ENCODE peak calls at places on chromosomes 5 and 9, in four cellular contexts. T is hepatocyte, G is cardiac fibroblast, D is GM23248. Y is an unnamed sample.
A peak's percentile ranks its signal among the peaks of the same experiment; 100 is the strongest.

GRCh38 chr5:14467886-14468285 is 113.7 kb upstream of the OTULINL start:
- DNase-seq in D (no peak), G (no peak), T (no peak), Y (peak; percentile 79)

GRCh38 chr5:761854-762685 is 22.5 kb downstream of the ZDHHC11B start:
- DNase-seq in D (no peak), T (peak; percentile 13), G (no peak), Y (no peak)

GRCh38 chr9:109907400-109907799 is 127.4 kb downstream of the PALM2AKAP2 start:
- DNase-seq in G (peak; percentile 82), T (no peak), D (no peak), Y (no peak)

GRCh38 chr5:169956756-169957155 is 23.5 kb downstream of the INSYN2B start:
- DNase-seq in G (peak; percentile 59), T (no peak), D (peak; percentile 63), Y (no peak)

GRCh38 chr5:38548064-38548759 is 8.2 kb downstream of the LIFR start:
- DNase-seq in G (no peak), D (peak; percentile 15), T (no peak), Y (no peak)

GRCh38 chr5:20286512-20286911 is 298.5 kb upstream of the CDH18 start:
- DNase-seq in T (no peak), G (peak; percentile 82), D (peak; percentile 55), Y (peak; percentile 62)

GRCh38 chr9:69339620-69340019 is 14.6 kb downstream of the ENTREP1 start:
- DNase-seq in D (no peak), T (no peak), G (no peak), Y (no peak)

GRCh38 chr5:54243483-54244080 is 66.8 kb downstream of the ARL15 start:
- DNase-seq in T (peak; percentile 48), D (peak; percentile 66), G (peak; percentile 69), Y (peak; percentile 41)

GRCh38 chr9:22040760-22041159 is 31.7 kb upstream of the CDKN2B start:
- DNase-seq in T (no peak), D (peak; percentile 90), G (peak; percentile 81), Y (peak; percentile 77)

GRCh38 chr5:54049963-54050362 is 260.4 kb downstream of the ARL15 start:
- DNase-seq in D (peak; percentile 54), T (no peak), G (peak; percentile 52), Y (no peak)

GRCh38 chr9:112793213-112793810 is 42.8 kb downstream of the SNX30 start:
- DNase-seq in D (peak; percentile 80), T (peak; percentile 54), G (peak; percentile 69), Y (peak; percentile 47)

GRCh38 chr5:78638423-78638822 is 10.1 kb downstream of the LHFPL2 start:
- DNase-seq in D (peak; percentile 99), T (peak; percentile 86), G (peak; percentile 98), Y (peak; percentile 88)

GRCh38 chr5:72015103-72015548 is 92.1 kb upstream of the MAP1B start:
- DNase-seq in D (peak; percentile 44), G (peak; percentile 89), T (peak; percentile 58), Y (peak; percentile 85)

GRCh38 chr5:32725994-32726659 is 15.0 kb downstream of the NPR3 start:
- DNase-seq in D (no peak), T (no peak), G (no peak), Y (no peak)
- H3K4me3 ChIP-seq in D (no peak overlapping the region), T (no peak overlapping the region), G (no peak overlapping the region), Y (no peak overlapping the region)

GRCh38 chr5:179006564-179006963 is 11.4 kb upstream of the GRM6 start:
- DNase-seq in D (no peak), G (no peak), T (no peak), Y (no peak)
- H3K4me3 ChIP-seq in D (no peak overlapping the region), G (no peak overlapping the region), T (no peak overlapping the region), Y (no peak overlapping the region)

GRCh38 chr9:129697956-129698757 is 32.7 kb downstream of the PRRX2 start:
- DNase-seq in T (no peak), G (no peak), D (peak; percentile 95), Y (no peak)
- H3K4me3 ChIP-seq in T (no peak overlapping the region), G (peak overlapping the region; percentile 43), D (peak overlapping the region; percentile 65), Y (peak overlapping the region; percentile 34)

GRCh38 chr9:123997665-123998277 is 13.8 kb upstream of the LHX2 start:
- DNase-seq in D (no peak), T (no peak), G (no peak), Y (no peak)
- H3K4me3 ChIP-seq in D (no peak overlapping the region), T (no peak overlapping the region), G (no peak overlapping the region), Y (no peak overlapping the region)

DNA sequence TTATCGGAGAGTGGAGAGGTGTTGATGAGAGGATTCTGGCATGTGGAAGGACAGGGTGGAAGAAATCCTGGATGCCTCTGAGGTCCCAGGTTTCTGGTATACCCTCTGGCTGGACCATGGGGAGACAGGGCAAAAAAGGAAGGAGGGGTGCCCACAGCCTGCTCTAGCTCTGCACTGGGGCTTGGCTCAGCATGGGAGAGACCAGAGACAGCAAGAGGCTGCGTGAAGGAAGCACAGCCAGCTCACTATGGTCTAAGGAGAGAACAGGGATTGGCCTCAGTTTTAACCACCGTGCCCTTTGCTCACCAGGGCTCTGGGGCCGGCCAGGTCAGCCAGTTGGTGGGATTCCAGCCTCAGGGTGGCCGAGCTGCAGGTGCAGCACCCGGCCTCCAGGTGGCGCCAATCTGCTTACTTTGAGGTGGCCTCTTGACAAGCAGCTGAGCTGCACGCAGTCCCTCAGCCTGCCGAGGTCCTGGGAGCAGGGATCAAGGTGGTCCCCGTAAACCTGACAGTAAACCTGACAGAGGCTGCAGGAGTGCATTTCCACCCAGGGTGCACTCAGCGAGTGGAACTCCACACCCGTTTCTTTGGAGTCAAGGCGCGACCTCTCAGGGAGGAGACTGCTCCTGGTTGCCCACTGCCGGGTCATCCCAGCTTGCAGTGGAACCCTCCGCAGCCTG is 25.0 kb upstream of the SPTLC1 start:
- DNase-seq in T (peak; percentile 83), G (peak; percentile 80), D (peak; percentile 81), Y (peak; percentile 73)
- H3K4me3 ChIP-seq in T (no peak overlapping the region), G (peak overlapping the region; percentile 68), D (peak overlapping the region; percentile 71), Y (peak overlapping the region; percentile 52)

DNA sequence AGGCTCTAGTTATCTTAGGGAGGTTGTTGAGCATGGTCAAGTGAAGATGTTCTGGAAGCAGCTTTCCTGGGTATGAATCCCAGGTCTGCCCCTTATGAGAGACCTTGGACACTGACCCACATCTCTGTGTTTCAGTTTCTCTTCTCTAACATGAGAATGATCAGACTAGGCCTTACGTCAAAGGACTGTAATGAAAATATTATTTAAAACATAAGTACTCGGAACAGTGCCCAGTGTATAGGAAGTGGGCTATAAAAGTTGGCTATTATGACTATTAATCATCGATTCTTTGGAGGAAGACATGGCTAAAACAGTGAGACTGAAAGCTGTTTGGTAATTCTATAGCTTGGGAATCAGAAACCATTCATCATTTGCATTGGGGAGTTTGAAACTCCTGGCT is 65.3 kb upstream of the MYO10 start:
- DNase-seq in T (no peak), D (no peak), G (peak; percentile 65), Y (peak; percentile 82)
- H3K4me3 ChIP-seq in T (no peak overlapping the region), D (no peak overlapping the region), G (no peak overlapping the region), Y (no peak overlapping the region)

DNA sequence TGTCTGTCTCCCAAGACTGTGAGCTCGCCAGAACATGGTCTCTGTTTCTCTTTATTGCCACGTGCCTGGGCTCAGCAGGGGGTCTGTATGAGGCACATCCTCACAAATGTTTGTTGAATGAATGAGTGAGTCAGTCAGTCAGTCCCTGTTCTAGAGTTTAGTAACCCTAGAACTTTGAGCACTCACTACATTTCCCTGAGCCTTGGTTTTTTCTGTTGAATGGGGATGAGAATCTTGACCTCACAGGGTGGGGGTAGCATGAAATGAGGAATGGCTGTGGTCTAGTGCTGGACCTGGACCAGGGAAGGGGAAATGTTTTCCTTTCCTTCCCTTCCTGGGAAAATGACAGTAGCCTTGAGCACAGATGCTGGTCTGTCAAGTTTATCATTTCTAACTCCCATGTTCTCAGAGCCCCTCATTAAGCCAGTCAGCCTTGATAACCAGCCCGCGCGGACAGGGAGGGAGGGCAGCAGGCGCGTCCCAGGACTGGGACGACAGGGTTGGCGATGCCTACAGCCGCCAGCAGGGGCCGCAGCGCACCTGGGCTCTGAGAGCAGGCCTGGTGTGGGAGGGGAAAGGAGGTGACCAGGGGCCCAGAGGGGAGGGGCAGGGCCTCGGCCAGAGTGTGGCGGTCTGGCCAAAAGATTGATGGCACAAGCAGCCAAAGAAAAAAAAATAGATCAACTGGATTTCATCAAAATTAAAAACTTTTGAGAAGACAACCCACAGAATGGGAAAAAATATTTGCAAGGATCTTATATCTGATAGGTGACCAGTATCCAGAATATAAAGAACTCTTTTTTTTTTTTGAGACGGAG is 24.1 kb upstream of the WNK2 start:
- DNase-seq in G (peak; percentile 76), D (peak; percentile 79), T (peak; percentile 91), Y (peak; percentile 82)
- H3K4me3 ChIP-seq in G (no peak overlapping the region), D (no peak overlapping the region), T (no peak overlapping the region), Y (no peak overlapping the region)

GRCh38 chr9:87824886-87825285 is 57.8 kb upstream of the SPATA31E1 start:
- DNase-seq in D (no peak), T (no peak), G (no peak), Y (no peak)
- H3K4me3 ChIP-seq in D (no peak overlapping the region), T (no peak overlapping the region), G (no peak overlapping the region), Y (no peak overlapping the region)

GRCh38 chr9:87836951-87837715 is 45.5 kb upstream of the SPATA31E1 start:
- DNase-seq in D (peak; percentile 53), T (no peak), G (no peak), Y (no peak)

GRCh38 chr9:87830446-87830845 is 52.2 kb upstream of the SPATA31E1 start:
- DNase-seq in D (no peak), T (no peak), G (no peak), Y (no peak)

GRCh38 chr9:87829756-87830155 is 52.9 kb upstream of the SPATA31E1 start:
- DNase-seq in T (no peak), D (no peak), G (peak; percentile 20), Y (peak; percentile 76)

GRCh38 chr9:87831159-87831558 is 51.5 kb upstream of the SPATA31E1 start:
- DNase-seq in G (no peak), T (no peak), D (no peak), Y (peak; percentile 45)

GRCh38 chr9:87834357-87834756 is 48.3 kb upstream of the SPATA31E1 start:
- DNase-seq in G (no peak), D (no peak), T (peak; percentile 22), Y (no peak)
- H3K4me3 ChIP-seq in G (no peak overlapping the region), D (no peak overlapping the region), T (no peak overlapping the region), Y (no peak overlapping the region)